ENCODE peak calls at places on chromosomes 3 and 15, in nine cellular contexts. One of them, this sample, is unnamed.

GRCh38 chr3:87413821-87414220 is 137.4 kb upstream of the POU1F1 start:
- DNase-seq in colonic mucosa: no peak
- DNase-seq in AG09309: no peak
- DNase-seq in heart left ventricle: no peak
- DNase-seq in cardiac fibroblast: no peak
- DNase-seq in psoas muscle: no peak
- DNase-seq in foreskin fibroblast: no peak
- DNase-seq in AG04450: no peak
- DNase-seq in HL-60: no peak
- DNase-seq in this sample: no peak

GRCh38 chr15:74425634-74426033 is 8.1 kb downstream of the SEMA7A start:
- DNase-seq in colonic mucosa: no peak
- DNase-seq in AG09309: no peak
- DNase-seq in heart left ventricle: no peak
- DNase-seq in cardiac fibroblast: no peak
- DNase-seq in psoas muscle: no peak
- DNase-seq in foreskin fibroblast: no peak
- DNase-seq in AG04450: no peak
- DNase-seq in HL-60: no peak
- DNase-seq in this sample: no peak

GRCh38 chr15:39061952-39062464 is 497.4 kb upstream of the RASGRP1 start:
- DNase-seq in colonic mucosa: no peak
- DNase-seq in AG09309: no peak
- DNase-seq in heart left ventricle: no peak
- DNase-seq in cardiac fibroblast: no peak
- DNase-seq in psoas muscle: no peak
- DNase-seq in foreskin fibroblast: no peak
- DNase-seq in AG04450: no peak
- DNase-seq in HL-60: no peak
- DNase-seq in this sample: no peak

GRCh38 chr3:30520695-30521094 is 85.7 kb upstream of the TGFBR2 start:
- DNase-seq in colonic mucosa: no peak
- DNase-seq in AG09309: no peak
- DNase-seq in heart left ventricle: no peak
- DNase-seq in cardiac fibroblast: peak
- DNase-seq in psoas muscle: no peak
- DNase-seq in foreskin fibroblast: no peak
- DNase-seq in AG04450: no peak
- DNase-seq in HL-60: no peak
- DNase-seq in this sample: no peak

GRCh38 chr3:191376742-191377141 is 46.4 kb upstream of the UTS2B start:
- DNase-seq in colonic mucosa: peak
- DNase-seq in AG09309: peak
- DNase-seq in heart left ventricle: no peak
- DNase-seq in cardiac fibroblast: peak
- DNase-seq in psoas muscle: no peak
- DNase-seq in foreskin fibroblast: peak
- DNase-seq in AG04450: no peak
- DNase-seq in HL-60: no peak
- DNase-seq in this sample: no peak

GRCh38 chr3:72288955-72289707 is 504.2 kb upstream of the PROK2 start:
- DNase-seq in colonic mucosa: no peak
- DNase-seq in AG09309: peak
- DNase-seq in heart left ventricle: peak
- DNase-seq in cardiac fibroblast: peak
- DNase-seq in psoas muscle: no peak
- DNase-seq in foreskin fibroblast: peak
- DNase-seq in AG04450: peak
- DNase-seq in HL-60: no peak
- DNase-seq in this sample: peak

GRCh38 chr15:74307827-74308642 is 59.4 kb downstream of the CYP11A1 start:
- DNase-seq in colonic mucosa: peak
- DNase-seq in AG09309: peak
- DNase-seq in heart left ventricle: peak
- DNase-seq in cardiac fibroblast: peak
- DNase-seq in psoas muscle: no peak
- DNase-seq in foreskin fibroblast: no peak
- DNase-seq in AG04450: no peak
- DNase-seq in HL-60: peak
- DNase-seq in this sample: peak

GRCh38 chr3:153130312-153130977 is 31.6 kb upstream of the RAP2B start:
- DNase-seq in colonic mucosa: no peak
- DNase-seq in AG09309: peak
- DNase-seq in heart left ventricle: no peak
- DNase-seq in cardiac fibroblast: peak
- DNase-seq in psoas muscle: no peak
- DNase-seq in foreskin fibroblast: peak
- DNase-seq in AG04450: no peak
- DNase-seq in HL-60: no peak
- DNase-seq in this sample: no peak

GRCh38 chr15:80490431-80490990 is 86.3 kb downstream of the ARNT2 start:
- DNase-seq in colonic mucosa: no peak
- DNase-seq in AG09309: no peak
- DNase-seq in heart left ventricle: no peak
- DNase-seq in cardiac fibroblast: no peak
- DNase-seq in psoas muscle: no peak
- DNase-seq in foreskin fibroblast: no peak
- DNase-seq in AG04450: no peak
- DNase-seq in HL-60: no peak
- DNase-seq in this sample: no peak

GRCh38 chr3:16844771-16845170 is 40.0 kb upstream of the PLCL2 start:
- DNase-seq in colonic mucosa: no peak
- DNase-seq in AG09309: no peak
- DNase-seq in heart left ventricle: no peak
- DNase-seq in cardiac fibroblast: no peak
- DNase-seq in psoas muscle: no peak
- DNase-seq in foreskin fibroblast: no peak
- DNase-seq in AG04450: no peak
- DNase-seq in HL-60: peak
- DNase-seq in this sample: no peak

GRCh38 chr3:197564097-197564843 is 8.5 kb upstream of the BDH1 start:
- DNase-seq in colonic mucosa: no peak
- DNase-seq in AG09309: no peak
- DNase-seq in heart left ventricle: no peak
- DNase-seq in cardiac fibroblast: no peak
- DNase-seq in psoas muscle: no peak
- DNase-seq in foreskin fibroblast: no peak
- DNase-seq in AG04450: no peak
- DNase-seq in HL-60: no peak
- DNase-seq in this sample: no peak

GRCh38 chr3:123416647-123417046 is 32.2 kb downstream of the ADCY5 start:
- DNase-seq in colonic mucosa: no peak
- DNase-seq in AG09309: no peak
- DNase-seq in heart left ventricle: no peak
- DNase-seq in cardiac fibroblast: no peak
- DNase-seq in psoas muscle: no peak
- DNase-seq in foreskin fibroblast: no peak
- DNase-seq in AG04450: no peak
- DNase-seq in HL-60: no peak
- DNase-seq in this sample: no peak

GRCh38 chr3:123419850-123420292 is 29.0 kb downstream of the ADCY5 start:
- DNase-seq in colonic mucosa: no peak
- DNase-seq in AG09309: no peak
- DNase-seq in heart left ventricle: peak
- DNase-seq in cardiac fibroblast: no peak
- DNase-seq in psoas muscle: no peak
- DNase-seq in foreskin fibroblast: no peak
- DNase-seq in AG04450: no peak
- DNase-seq in HL-60: no peak
- DNase-seq in this sample: no peak

GRCh38 chr3:123420416-123420968 is 28.4 kb downstream of the ADCY5 start:
- DNase-seq in colonic mucosa: no peak
- DNase-seq in AG09309: no peak
- DNase-seq in heart left ventricle: no peak
- DNase-seq in cardiac fibroblast: no peak
- DNase-seq in psoas muscle: no peak
- DNase-seq in foreskin fibroblast: no peak
- DNase-seq in AG04450: no peak
- DNase-seq in HL-60: no peak
- DNase-seq in this sample: no peak

GRCh38 chr3:123421353-123422174 is 27.3 kb downstream of the ADCY5 start:
- DNase-seq in colonic mucosa: peak
- DNase-seq in AG09309: no peak
- DNase-seq in heart left ventricle: no peak
- DNase-seq in cardiac fibroblast: peak
- DNase-seq in psoas muscle: peak
- DNase-seq in foreskin fibroblast: no peak
- DNase-seq in AG04450: no peak
- DNase-seq in HL-60: no peak
- DNase-seq in this sample: no peak

GRCh38 chr3:123419156-123419849 is 29.6 kb downstream of the ADCY5 start:
- DNase-seq in colonic mucosa: no peak
- DNase-seq in AG09309: no peak
- DNase-seq in heart left ventricle: no peak
- DNase-seq in cardiac fibroblast: no peak
- DNase-seq in psoas muscle: no peak
- DNase-seq in foreskin fibroblast: no peak
- DNase-seq in AG04450: no peak
- DNase-seq in HL-60: no peak
- DNase-seq in this sample: no peak
- H3K4me3 ChIP-seq in colonic mucosa: no peak
- H3K4me3 ChIP-seq in AG09309: no peak
- H3K4me3 ChIP-seq in heart left ventricle: no peak
- H3K4me3 ChIP-seq in cardiac fibroblast: no peak
- H3K4me3 ChIP-seq in psoas muscle: no peak
- H3K4me3 ChIP-seq in foreskin fibroblast: no peak
- H3K4me3 ChIP-seq in AG04450: no peak
- H3K4me3 ChIP-seq in HL-60: no peak
- H3K4me3 ChIP-seq in this sample: no peak

GRCh38 chr15:70111203-70112017 is 13.7 kb upstream of the TLE3 start:
- DNase-seq in colonic mucosa: peak
- DNase-seq in AG09309: peak
- DNase-seq in heart left ventricle: peak
- DNase-seq in cardiac fibroblast: peak
- DNase-seq in psoas muscle: peak
- DNase-seq in foreskin fibroblast: peak
- DNase-seq in AG04450: peak
- DNase-seq in HL-60: peak
- DNase-seq in this sample: peak
- H3K4me3 ChIP-seq in colonic mucosa: no peak
- H3K4me3 ChIP-seq in AG09309: no peak
- H3K4me3 ChIP-seq in heart left ventricle: peak
- H3K4me3 ChIP-seq in cardiac fibroblast: no peak
- H3K4me3 ChIP-seq in psoas muscle: peak
- H3K4me3 ChIP-seq in foreskin fibroblast: no peak
- H3K4me3 ChIP-seq in AG04450: peak
- H3K4me3 ChIP-seq in HL-60: no peak
- H3K4me3 ChIP-seq in this sample: peak

GRCh38 chr15:31330111-31330785 is 3.6 kb downstream of the KLF13 start:
- DNase-seq in colonic mucosa: no peak
- DNase-seq in AG09309: no peak
- DNase-seq in heart left ventricle: no peak
- DNase-seq in cardiac fibroblast: no peak
- DNase-seq in psoas muscle: no peak
- DNase-seq in foreskin fibroblast: no peak
- DNase-seq in AG04450: no peak
- DNase-seq in HL-60: no peak
- DNase-seq in this sample: no peak

GRCh38 chr15:31328999-31329639 is 2.5 kb downstream of the KLF13 start:
- DNase-seq in colonic mucosa: peak
- DNase-seq in AG09309: no peak
- DNase-seq in heart left ventricle: no peak
- DNase-seq in cardiac fibroblast: no peak
- DNase-seq in psoas muscle: peak
- DNase-seq in foreskin fibroblast: no peak
- DNase-seq in AG04450: no peak
- DNase-seq in HL-60: no peak
- DNase-seq in this sample: peak

GRCh38 chr15:31328425-31328998 is 1.9 kb downstream of the KLF13 start:
- DNase-seq in colonic mucosa: peak
- DNase-seq in AG09309: no peak
- DNase-seq in heart left ventricle: no peak
- DNase-seq in cardiac fibroblast: peak
- DNase-seq in psoas muscle: no peak
- DNase-seq in foreskin fibroblast: peak
- DNase-seq in AG04450: no peak
- DNase-seq in HL-60: no peak
- DNase-seq in this sample: peak

GRCh38 chr15:31330836-31331235 is 4.2 kb downstream of the KLF13 start:
- DNase-seq in colonic mucosa: no peak
- DNase-seq in AG09309: no peak
- DNase-seq in heart left ventricle: no peak
- DNase-seq in cardiac fibroblast: no peak
- DNase-seq in psoas muscle: peak
- DNase-seq in foreskin fibroblast: no peak
- DNase-seq in AG04450: no peak
- DNase-seq in HL-60: no peak
- DNase-seq in this sample: no peak

DNA sequence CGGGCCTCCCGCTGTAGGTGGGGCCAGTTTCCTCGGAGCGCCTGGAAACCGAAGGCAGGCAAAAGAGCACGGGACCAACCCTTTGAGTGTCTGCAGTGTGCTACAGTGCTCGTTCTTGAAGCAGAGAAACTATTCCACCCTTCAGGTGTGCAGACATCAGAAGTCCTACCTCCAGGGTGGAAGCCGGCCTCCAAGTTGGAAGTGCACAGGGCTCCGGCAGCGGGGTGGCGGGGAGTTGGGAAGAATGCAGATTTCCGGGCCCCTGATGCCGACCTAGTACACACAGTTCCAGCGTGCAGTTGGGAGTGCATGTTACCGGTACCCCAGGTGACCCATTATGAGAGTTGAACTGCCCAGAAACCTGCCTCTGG is 3.0 kb downstream of the KLF13 start:
- DNase-seq in colonic mucosa: no peak
- DNase-seq in AG09309: no peak
- DNase-seq in heart left ventricle: no peak
- DNase-seq in cardiac fibroblast: no peak
- DNase-seq in psoas muscle: peak
- DNase-seq in foreskin fibroblast: no peak
- DNase-seq in AG04450: no peak
- DNase-seq in HL-60: no peak
- DNase-seq in this sample: no peak
- H3K4me3 ChIP-seq in colonic mucosa: peak
- H3K4me3 ChIP-seq in AG09309: no peak
- H3K4me3 ChIP-seq in heart left ventricle: peak
- H3K4me3 ChIP-seq in cardiac fibroblast: peak
- H3K4me3 ChIP-seq in psoas muscle: peak
- H3K4me3 ChIP-seq in foreskin fibroblast: peak
- H3K4me3 ChIP-seq in AG04450: no peak
- H3K4me3 ChIP-seq in HL-60: peak
- H3K4me3 ChIP-seq in this sample: peak

DNA sequence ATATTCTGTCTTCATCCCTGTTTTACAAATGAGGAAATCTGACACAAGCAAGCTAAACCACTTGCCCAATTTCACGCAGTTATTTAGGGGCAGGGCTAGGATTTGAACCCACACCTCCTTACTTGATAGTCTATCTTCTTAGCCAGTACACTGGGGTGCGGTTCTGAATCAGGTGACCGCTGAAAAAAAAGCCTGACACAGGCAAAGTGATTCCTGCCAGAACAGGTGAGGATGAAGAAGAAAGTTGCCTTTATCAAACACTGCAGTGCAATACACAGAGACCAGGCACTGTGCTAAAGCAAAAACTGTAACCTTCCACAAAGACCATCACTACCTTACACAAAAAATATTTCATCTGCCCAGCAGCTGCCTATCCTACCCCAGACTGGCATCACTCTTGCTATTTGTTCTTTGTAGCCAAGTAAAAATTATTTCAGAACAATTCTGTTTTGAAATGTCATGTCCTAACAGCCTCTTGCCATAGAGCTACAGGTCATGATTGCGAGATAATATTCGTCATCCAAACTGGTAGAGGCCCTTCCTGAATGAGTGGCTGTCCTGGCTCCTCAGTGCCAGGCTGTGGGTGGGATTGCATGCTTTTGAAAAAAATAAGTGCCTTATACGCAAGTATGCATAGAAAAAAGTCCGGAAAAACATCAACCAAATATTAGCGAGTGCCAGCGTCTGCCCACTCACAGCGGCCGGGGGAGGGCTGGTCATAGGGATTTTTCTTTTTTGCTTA is 142.3 kb upstream of the TPM1 start:
- DNase-seq in colonic mucosa: no peak
- DNase-seq in AG09309: no peak
- DNase-seq in heart left ventricle: no peak
- DNase-seq in cardiac fibroblast: no peak
- DNase-seq in psoas muscle: no peak
- DNase-seq in foreskin fibroblast: no peak
- DNase-seq in AG04450: no peak
- DNase-seq in HL-60: peak
- DNase-seq in this sample: no peak
- H3K4me3 ChIP-seq in colonic mucosa: no peak
- H3K4me3 ChIP-seq in AG09309: no peak
- H3K4me3 ChIP-seq in heart left ventricle: no peak
- H3K4me3 ChIP-seq in cardiac fibroblast: no peak
- H3K4me3 ChIP-seq in psoas muscle: no peak
- H3K4me3 ChIP-seq in foreskin fibroblast: no peak
- H3K4me3 ChIP-seq in AG04450: no peak
- H3K4me3 ChIP-seq in HL-60: no peak
- H3K4me3 ChIP-seq in this sample: no peak

This sample was measured in H7.